ENCODE peak calls at places on chromosomes 6 and 20, in four cellular contexts. R, K, M and U are unnamed samples.

GRCh38 chr6:3325210-3325609 is 66.5 kb downstream of the PSMG4 start:
- DNase-seq in R (no peak), K (no peak), M (no peak), U (no peak)

GRCh38 chr20:24164360-24164759 is 175.8 kb upstream of the GGTLC1 start:
- DNase-seq in R (no peak), K (no peak), M (no peak), U (peak; percentile 24)

GRCh38 chr20:51116765-51117686 is 94.1 kb upstream of the KCNG1 start:
- DNase-seq in R (no peak), K (no peak), M (no peak), U (no peak)

GRCh38 chr6:113640046-113640445 is 217.1 kb upstream of the MARCKS start:
- DNase-seq in R (no peak), K (no peak), M (peak; percentile 42), U (no peak)

GRCh38 chr6:98747960-98748359 is 86.4 kb upstream of the POU3F2 start:
- DNase-seq in R (no peak), K (no peak), M (no peak), U (no peak)

GRCh38 chr6:34680802-34681515 is 15.6 kb downstream of the ILRUN start:
- DNase-seq in R (no peak), K (no peak), M (no peak), U (no peak)

GRCh38 chr6:35173068-35174042 is 32.2 kb upstream of the TCP11 start:
- DNase-seq in R (no peak), K (no peak), M (no peak), U (no peak)

GRCh38 chr6:44064089-44064947 is 62.9 kb downstream of the MRPL14 start:
- DNase-seq in R (no peak), K (no peak), M (no peak), U (no peak)

GRCh38 chr6:152301021-152301805 is 335.9 kb downstream of the SYNE1 start:
- DNase-seq in R (no peak), K (no peak), M (no peak), U (no peak)

GRCh38 chr20:5316188-5317158 is at the start of gene PROKR2:
- DNase-seq in R (peak; percentile 43), K (peak; percentile 61), M (no peak), U (no peak)

GRCh38 chr6:121645100-121645745 is 209.8 kb downstream of the GJA1 start:
- DNase-seq in R (no peak), K (no peak), M (no peak), U (no peak)

GRCh38 chr6:4305056-4305455 is 169.7 kb upstream of the ECI2 start:
- DNase-seq in R (no peak), K (no peak), M (no peak), U (no peak)

GRCh38 chr6:148107911-148108310 is 234.7 kb upstream of the SASH1 start:
- DNase-seq in R (no peak), K (no peak), M (no peak), U (no peak)

GRCh38 chr6:169070506-169071176 is 183.0 kb downstream of the THBS2 start:
- DNase-seq in R (no peak), K (no peak), M (peak; percentile 45), U (peak; percentile 42)

GRCh38 chr6:33566182-33567084 is 13.6 kb downstream of the BAK1 start:
- DNase-seq in R (no peak), K (no peak), M (no peak), U (no peak)

GRCh38 chr20:17808357-17808756 is 108.6 kb downstream of the BANF2 start:
- DNase-seq in R (no peak), K (no peak), M (peak; percentile 52), U (no peak)

GRCh38 chr6:8589941-8590676 is 154.8 kb upstream of the SLC35B3 start:
- DNase-seq in R (peak; percentile 37), K (no peak), M (no peak), U (peak; percentile 58)

GRCh38 chr20:61575151-61575937 is 323.3 kb downstream of the CDH4 start:
- DNase-seq in R (no peak), K (peak; percentile 29), M (no peak), U (no peak)

GRCh38 chr6:143774347-143774746 is 68.8 kb upstream of the LTV1 start:
- DNase-seq in R (no peak), K (no peak), M (no peak), U (no peak)

GRCh38 chr20:47013606-47014005 is 119.0 kb downstream of the EYA2 start:
- DNase-seq in R (no peak), K (no peak), M (no peak), U (no peak)

GRCh38 chr6:34888874-34889555 is at the start of gene ANKS1A:
- DNase-seq in R (peak; percentile 93), K (peak; percentile 91), M (peak; percentile 95), U (peak; percentile 79)

GRCh38 chr6:16130932-16131387 is 2.1 kb downstream of the MYLIP start:
- DNase-seq in R (no peak), K (peak; percentile 1), M (peak; percentile 74), U (peak; percentile 44)

GRCh38 chr6:167091149-167092107 is 31.5 kb upstream of the CCR6 start:
- DNase-seq in R (no peak), K (no peak), M (no peak), U (no peak)

GRCh38 chr6:169479783-169480495 is 221.9 kb downstream of the WDR27 start:
- DNase-seq in R (no peak), K (no peak), M (no peak), U (no peak)

GRCh38 chr6:158799051-158799792 is 19.9 kb downstream of the EZR start:
- DNase-seq in R (peak; percentile 62), K (peak; percentile 83), M (peak; percentile 70), U (peak; percentile 61)